ENCODE peak calls at places on chromosomes 4 and X, in seven cellular contexts. I is Daoy, P is adipocyte, Y is NCI-H446, E is NCI-H2081, R is H4, K is adrenal gland. F is an unnamed sample.

GRCh38 chr4:82524570-82525152 is 37.1 kb downstream of the TMEM150C start:
- DNase-seq in R (no peak), I (no peak), K (no peak), P (peak; percentile 21), Y (no peak), E (no peak), F (no peak)

GRCh38 chr4:63029380-63029779 is 1379.9 kb downstream of the TECRL start:
- DNase-seq in I (no peak), P (no peak), E (no peak), K (no peak), Y (no peak), R (no peak), F (no peak)

GRCh38 chrX:48945517-48946348 is 11.7 kb downstream of the OTUD5 start:
- DNase-seq in R (peak; percentile 30), Y (peak; percentile 10), P (peak; percentile 73), K (peak; percentile 61), I (peak; percentile 36), E (peak; percentile 24), F (peak; percentile 36)

GRCh38 chrX:110397353-110397752 is 38.7 kb downstream of the RTL9 start:
- DNase-seq in K (no peak), P (no peak), I (no peak), R (no peak), E (no peak), Y (no peak), F (no peak)

GRCh38 chrX:78019586-78020483 is 50.4 kb upstream of the PGAM4 start:
- DNase-seq in E (no peak), P (no peak), I (no peak), R (no peak), Y (no peak), K (no peak), F (no peak)

GRCh38 chr4:123478859-123479345 is 82.3 kb downstream of the SPRY1 start:
- DNase-seq in K (no peak), I (no peak), E (no peak), R (no peak), Y (no peak), P (peak; percentile 65), F (no peak)

GRCh38 chr4:12889054-12889453 is 595.1 kb downstream of the RAB28 start:
- DNase-seq in R (peak; percentile 29), K (no peak), E (no peak), Y (no peak), I (no peak), P (no peak), F (peak; percentile 77)

GRCh38 chr4:98939892-98940298 is 11.0 kb upstream of the EIF4E start:
- DNase-seq in E (no peak), Y (peak; percentile 65), R (peak; percentile 44), P (peak; percentile 91), K (no peak), I (peak; percentile 5), F (peak; percentile 50)

GRCh38 chr4:5927116-5927515 is 34.2 kb upstream of the CRMP1 start:
- DNase-seq in P (no peak), E (no peak), I (no peak), Y (no peak), K (no peak), R (no peak), F (no peak)

GRCh38 chr4:89173336-89174090 is 62.2 kb downstream of the TIGD2 start:
- DNase-seq in E (no peak), P (no peak), R (no peak), K (no peak), Y (no peak), I (no peak), F (no peak)

GRCh38 chrX:21802054-21802660 is 37.3 kb upstream of the MBTPS2 start:
- DNase-seq in E (no peak), R (no peak), Y (peak; percentile 62), K (no peak), P (no peak), I (no peak), F (no peak)

GRCh38 chrX:118734909-118735308 is 7.5 kb downstream of the IL13RA1 start:
- DNase-seq in Y (no peak), P (no peak), E (no peak), R (no peak), I (no peak), K (no peak), F (no peak)

GRCh38 chrX:13463608-13464007 is 105.8 kb upstream of the EGFL6 start:
- DNase-seq in P (peak; percentile 76), K (no peak), Y (peak; percentile 87), I (peak; percentile 81), R (peak; percentile 51), E (peak; percentile 66), F (peak; percentile 91)

GRCh38 chrX:46704767-46705386 is 54.0 kb downstream of the SLC9A7 start:
- DNase-seq in R (no peak), K (no peak), I (peak; percentile 20), P (peak; percentile 13), Y (no peak), E (no peak), F (peak; percentile 50)

GRCh38 chr4:140628016-140628415 is 59.3 kb upstream of the UCP1 start:
- DNase-seq in P (no peak), I (no peak), R (no peak), Y (no peak), E (no peak), K (no peak), F (peak; percentile 10)

GRCh38 chr4:2412534-2412884 is 5.9 kb downstream of the ZFYVE28 start:
- DNase-seq in R (peak; percentile 69), E (no peak), I (no peak), Y (no peak), K (no peak), P (no peak), F (no peak)

GRCh38 chrX:25807022-25807421 is 331.1 kb upstream of the MAGEB18 start:
- DNase-seq in K (no peak), E (no peak), I (no peak), P (no peak), Y (no peak), R (no peak), F (no peak)

GRCh38 chrX:1242901-1243402 is 25.7 kb upstream of the CSF2RA start:
- DNase-seq in E (no peak), P (peak; percentile 4), I (peak; percentile 77), R (peak; percentile 50), K (no peak), Y (no peak), F (no peak)

GRCh38 chr4:84681488-84682274 is 98.8 kb downstream of the CDS1 start:
- DNase-seq in R (peak; percentile 85), I (peak; percentile 23), E (peak; percentile 10), Y (no peak), P (peak; percentile 75), K (no peak), F (peak; percentile 75)

GRCh38 chr4:116358633-116359222 is 726.6 kb downstream of the TRAM1L1 start:
- DNase-seq in P (peak; percentile 85), K (peak; percentile 64), I (peak; percentile 63), R (peak; percentile 89), Y (peak; percentile 97), E (no peak), F (peak; percentile 86)

GRCh38 chr4:6933691-6934430 is 24.2 kb downstream of the TBC1D14 start:
- DNase-seq in I (no peak), Y (no peak), K (no peak), P (no peak), R (no peak), E (no peak), F (no peak)

GRCh38 chrX:6184900-6185515 is 43.7 kb downstream of the NLGN4X start:
- DNase-seq in Y (no peak), I (no peak), R (peak; percentile 79), K (no peak), P (no peak), E (no peak), F (peak; percentile 0)

GRCh38 chr4:178322524-178323183 is 880.4 kb upstream of the AGA start:
- DNase-seq in P (no peak), Y (no peak), R (no peak), E (no peak), I (no peak), K (no peak), F (no peak)

GRCh38 chr4:37389967-37390580 is 145.5 kb downstream of the NWD2 start:
- DNase-seq in I (peak; percentile 25), K (no peak), Y (peak; percentile 75), R (peak; percentile 72), P (peak; percentile 68), E (peak; percentile 64), F (peak; percentile 60)

GRCh38 chrX:65537229-65537628 is 2.6 kb upstream of the LAS1L start:
- DNase-seq in E (no peak), P (no peak), R (no peak), Y (no peak), I (no peak), K (no peak), F (no peak)

GRCh38 chr4:147481577-147482109 is 746 bp downstream of the EDNRA start:
- DNase-seq in E (no peak), Y (no peak), K (no peak), R (no peak), P (peak; percentile 61), I (no peak), F (peak; percentile 23)

GRCh38 chr4:71259911-71260331 is 78.9 kb upstream of the SLC4A4 start:
- DNase-seq in Y (no peak), K (no peak), I (no peak), P (no peak), E (no peak), R (no peak), F (no peak)